ENCODE peak calls at places on chromosomes 1 and 21, in six cellular contexts. Z is adrenal gland, N is IMR-90, C is HAP-1, L is sigmoid colon, A is K562. B is an unnamed sample. For H3K4me1, the result is how much of the 10 kb centered on the place peaks cover.

GRCh38 chr1:239912471-239912870 is 179.2 kb upstream of the FMN2 start:
- DNase-seq in Z (no peak), A (no peak), C (no peak), L (peak), N (peak), B (no peak)

GRCh38 chr1:68919070-68919469 is 422.2 kb upstream of the DEPDC1 start:
- DNase-seq in Z (no peak), A (no peak), C (no peak), L (no peak), N (no peak), B (no peak)

GRCh38 chr21:31557956-31558838 is 101.3 kb upstream of the SOD1 start:
- DNase-seq in C (no peak), N (no peak), A (no peak), Z (no peak), L (no peak), B (no peak)

GRCh38 chr21:32826317-32827167 is 55.0 kb upstream of the PAXBP1 start:
- DNase-seq in C (peak), A (peak), N (peak), Z (peak), L (no peak), B (no peak)

GRCh38 chr1:180954766-180955165 is 42.1 kb downstream of the KIAA1614 start:
- DNase-seq in N (no peak), A (no peak), Z (no peak), C (no peak), L (peak), B (no peak)

GRCh38 chr1:68347415-68347814 is 102.3 kb downstream of the RPE65 start:
- DNase-seq in L (peak), Z (peak), C (no peak), A (no peak), N (no peak), B (no peak)

GRCh38 chr1:87718241-87718950 is 389.7 kb downstream of the LMO4 start:
- DNase-seq in A (no peak), C (peak), N (no peak), L (no peak), Z (no peak), B (no peak)

GRCh38 chr21:35528109-35529042 is 479.3 kb upstream of the RUNX1 start:
- DNase-seq in Z (peak), A (no peak), C (no peak), N (peak), L (no peak), B (no peak)

GRCh38 chr1:163561570-163562295 is 240.0 kb downstream of the NUF2 start:
- DNase-seq in L (no peak), C (peak), Z (no peak), N (no peak), A (no peak), B (peak)

GRCh38 chr1:118132000-118132399 is 53.0 kb downstream of the SPAG17 start:
- DNase-seq in A (no peak), L (no peak), C (no peak), Z (no peak), N (no peak), B (no peak)

GRCh38 chr1:1169429-1170214 is 4.1 kb upstream of the TTLL10 start:
- DNase-seq in Z (peak), C (no peak), A (peak), L (no peak), N (no peak), B (no peak)

DNA sequence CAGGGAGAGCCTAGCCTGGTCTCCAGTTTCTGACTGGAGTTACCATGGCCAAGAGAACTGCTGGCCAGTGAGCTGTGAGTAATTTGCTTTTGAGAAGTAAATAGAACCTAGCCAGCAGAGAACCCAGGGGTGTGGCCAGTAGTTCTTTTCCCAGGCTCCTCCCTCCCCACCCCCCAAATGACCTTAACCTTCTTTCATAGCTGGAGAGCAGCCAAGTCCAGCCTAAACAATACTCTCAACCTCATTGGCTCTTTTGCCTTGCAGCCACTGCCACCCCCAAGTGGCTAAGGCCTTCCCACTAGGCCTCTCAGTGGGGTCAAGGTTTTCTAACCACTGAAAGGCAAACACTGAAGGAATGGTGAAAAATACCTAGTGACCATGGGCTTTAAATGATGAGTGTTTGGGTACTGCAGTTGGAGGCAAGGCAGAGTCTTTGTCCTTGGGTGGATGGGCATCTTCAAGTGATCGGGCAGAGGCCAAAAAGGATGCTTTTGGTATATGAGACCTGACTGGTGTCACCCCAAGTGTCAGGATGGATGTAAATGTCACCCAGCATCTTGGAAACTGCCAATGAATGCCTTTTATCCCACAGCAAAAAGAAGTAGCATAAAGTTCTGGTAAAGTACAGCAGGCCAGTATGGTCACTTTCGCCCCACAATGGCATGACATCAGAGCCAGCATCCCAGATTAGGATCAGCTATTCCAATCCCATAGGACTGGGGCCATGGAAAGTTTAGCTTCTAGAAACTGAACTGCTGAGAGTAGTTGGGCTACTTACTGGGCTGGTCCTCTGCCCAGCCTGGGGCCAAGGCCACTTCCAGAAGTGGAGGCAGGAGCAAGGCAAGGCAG is 3.5 kb upstream of the PIGV start:
- DNase-seq in L (peak), Z (peak), A (peak), N (peak), C (peak), B (no peak)
- H3K4me1 ChIP-seq in L (under half), Z (under half), A (half or more), N (under half), C (under half), B (under half)

DNA sequence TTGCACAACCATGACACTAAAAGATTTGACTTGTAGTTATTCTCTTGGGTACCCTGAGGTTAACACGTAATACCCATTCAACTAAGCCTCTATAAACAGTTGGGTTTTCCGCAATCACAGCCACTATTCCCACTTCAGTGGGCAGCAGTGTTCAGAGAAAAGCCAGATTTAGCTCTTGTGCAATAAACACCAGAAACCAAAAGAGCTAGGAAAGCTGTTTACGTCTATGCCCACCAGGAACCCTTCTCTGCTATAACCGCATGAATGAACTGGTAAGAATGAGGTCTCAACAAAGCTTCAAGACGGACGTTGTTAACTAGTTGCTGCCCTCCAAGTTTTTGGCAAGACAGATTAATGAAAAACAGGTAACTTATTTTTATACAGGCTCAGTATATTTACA is 101.3 kb downstream of the SLC45A1 start:
- DNase-seq in L (no peak), N (peak), A (no peak), Z (no peak), C (no peak), B (no peak)
- H3K4me1 ChIP-seq in L (under half), N (under half), A (under half), Z (under half), C (under half), B (under half)

GRCh38 chr21:34075099-34075425 is 1.7 kb downstream of the MRPS6 start:
- DNase-seq in L (no peak), A (no peak), Z (no peak), N (no peak), C (no peak), B (no peak)
- H3K4me1 ChIP-seq in L (under half), A (under half), Z (under half), N (under half), C (under half), B (under half)

DNA sequence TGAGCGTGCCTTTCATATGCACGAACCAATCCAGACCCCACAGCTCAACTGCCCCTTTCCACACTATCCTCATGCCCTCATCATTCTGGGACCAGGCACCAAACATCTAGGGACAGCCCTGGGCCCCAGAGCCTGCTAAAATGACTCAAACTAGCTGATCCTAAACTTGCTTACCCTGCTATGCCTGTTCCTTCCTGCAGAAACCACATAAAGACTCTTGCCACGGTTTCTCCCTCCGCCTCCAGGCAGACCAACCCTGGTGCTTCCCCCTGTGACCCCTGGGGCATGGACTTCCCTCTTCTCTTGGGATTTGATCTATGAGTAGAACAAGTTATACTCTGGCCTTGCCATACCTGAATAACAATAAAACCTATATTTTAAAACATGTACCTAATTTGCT is 138.0 kb upstream of the CD34 start:
- DNase-seq in A (no peak), L (no peak), N (no peak), C (no peak), Z (peak), B (no peak)
- H3K4me1 ChIP-seq in A (under half), L (under half), N (under half), C (under half), Z (under half), B (under half)

GRCh38 chr21:46621457-46622182 is 13.9 kb upstream of the PRMT2 start:
- DNase-seq in Z (no peak), N (no peak), L (peak), C (no peak), A (no peak), B (no peak)
- H3K4me1 ChIP-seq in Z (under half), N (under half), L (under half), C (under half), A (under half), B (under half)

GRCh38 chr1:178174539-178174938 is 80.6 kb downstream of the RASAL2 start:
- DNase-seq in Z (no peak), A (no peak), N (no peak), L (no peak), C (no peak), B (no peak)

GRCh38 chr1:178183796-178184195 is 89.9 kb downstream of the RASAL2 start:
- DNase-seq in L (no peak), N (peak), A (no peak), Z (no peak), C (no peak), B (no peak)

GRCh38 chr1:178180405-178180804 is 86.5 kb downstream of the RASAL2 start:
- DNase-seq in A (no peak), C (no peak), L (no peak), N (no peak), Z (no peak), B (no peak)
- H3K4me1 ChIP-seq in A (under half), C (under half), L (under half), N (under half), Z (under half), B (under half)

DNA sequence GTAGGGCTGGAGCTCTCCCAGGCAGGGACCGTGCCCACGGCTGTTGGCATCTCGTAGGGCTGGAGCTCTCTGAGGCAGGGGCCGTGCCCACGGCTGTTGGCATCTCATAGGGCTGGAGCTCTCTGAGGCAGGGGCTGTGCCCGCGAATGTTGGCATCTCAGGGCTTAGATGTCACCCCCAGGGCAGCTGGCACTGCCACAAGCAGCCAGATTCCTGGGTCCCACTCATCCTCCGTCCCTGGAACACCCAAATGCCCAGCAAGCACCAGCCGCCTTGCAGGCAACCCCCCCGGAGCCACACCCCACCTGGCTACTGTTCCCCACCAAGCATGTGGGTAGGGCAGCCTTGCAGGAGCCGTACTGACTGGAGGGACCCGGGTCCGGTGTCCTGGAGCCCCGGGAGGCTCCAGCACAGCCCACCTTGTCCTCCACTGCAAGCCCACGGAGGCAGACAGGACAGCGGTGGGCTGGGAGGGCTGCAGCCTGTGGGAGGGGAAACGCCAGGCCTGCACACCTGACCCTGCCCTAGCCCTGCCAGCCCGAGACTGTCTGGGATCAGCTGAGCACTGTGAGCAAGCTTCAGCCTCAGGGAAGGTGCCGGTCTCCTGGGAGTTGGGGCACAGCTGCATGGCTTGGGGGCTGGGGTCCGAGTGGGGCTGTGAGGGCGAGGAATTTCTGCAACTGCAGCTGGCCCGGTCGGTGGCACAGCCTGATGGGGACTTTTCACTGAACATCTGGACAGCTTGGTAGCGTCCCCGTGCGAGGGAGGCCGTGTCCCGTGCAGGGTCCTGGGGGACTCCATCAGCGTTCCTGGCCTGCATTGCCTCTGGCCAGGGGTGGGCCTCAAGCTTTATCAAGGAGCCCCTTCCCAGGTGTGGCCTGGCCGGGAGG is 53.6 kb downstream of the COL18A1 start:
- DNase-seq in A (no peak), N (no peak), Z (no peak), L (no peak), C (no peak), B (no peak)
- H3K4me1 ChIP-seq in A (under half), N (half or more), Z (under half), L (under half), C (under half), B (under half)

GRCh38 chr21:34520769-34521508 is 8.9 kb upstream of the KCNE1 start:
- DNase-seq in N (no peak), L (no peak), A (no peak), Z (no peak), C (no peak), B (no peak)
- H3K4me1 ChIP-seq in N (under half), L (under half), A (under half), Z (under half), C (under half), B (under half)

B was measured in iPS DF 6.9.